ENCODE peak calls at places on chromosomes 12 and 14, in seven cellular contexts. K is body of pancreas; W is PC-3; P is CD8-positive, alpha-beta T cell; O is tibial nerve; T is thyroid gland; V is fibroblast of lung. Z is an unnamed sample.

GRCh38 chr12:94111290-94111689 is 37.1 kb upstream of the PLXNC1 start:
- DNase-seq in K (no peak), W (no peak), P (no peak), O (no peak), T (no peak), V (no peak), Z (no peak)

GRCh38 chr14:68726093-68726695 is 66.7 kb downstream of the ZFP36L1 start:
- DNase-seq in K (no peak), W (no peak), P (no peak), O (no peak), T (no peak), V (no peak), Z (no peak)

GRCh38 chr14:73815849-73816816 is 35.5 kb upstream of the PTGR2 start:
- DNase-seq in K (no peak), W (no peak), P (no peak), O (no peak), T (peak; percentile 27), V (peak; percentile 74), Z (no peak)

GRCh38 chr14:104766863-104767633 is 14.1 kb downstream of the SIVA1 start:
- DNase-seq in K (no peak), W (no peak), P (no peak), O (no peak), T (no peak), V (no peak), Z (no peak)

GRCh38 chr12:120094485-120094884 is 22.1 kb downstream of the RAB35 start:
- DNase-seq in K (no peak), W (no peak), P (no peak), O (no peak), T (no peak), V (no peak), Z (no peak)

GRCh38 chr12:125092872-125093680 is 27.8 kb downstream of the AACS start:
- DNase-seq in K (peak; percentile 44), W (peak; percentile 66), P (no peak), O (no peak), T (no peak), V (peak; percentile 61), Z (peak; percentile 18)

GRCh38 chr12:12582895-12583303 is 20.2 kb upstream of the DUSP16 start:
- DNase-seq in K (no peak), W (peak; percentile 91), P (no peak), O (no peak), T (peak; percentile 58), V (peak; percentile 7), Z (peak; percentile 77)

GRCh38 chr14:89621791-89622638 is 205.0 kb upstream of the FOXN3 start:
- DNase-seq in K (no peak), W (no peak), P (no peak), O (no peak), T (no peak), V (no peak), Z (no peak)

GRCh38 chr12:632102-632696 is 31.0 kb downstream of the NINJ2 start:
- DNase-seq in K (peak; percentile 34), W (peak; percentile 72), P (no peak), O (no peak), T (peak; percentile 57), V (peak; percentile 64), Z (peak; percentile 88)

GRCh38 chr12:52826611-52827498 is 7.3 kb downstream of the KRT79 start:
- DNase-seq in K (no peak), W (no peak), P (no peak), O (no peak), T (no peak), V (no peak), Z (no peak)

GRCh38 chr14:54660712-54661111 is 93.8 kb downstream of the SAMD4A start:
- DNase-seq in K (no peak), W (no peak), P (no peak), O (no peak), T (no peak), V (no peak), Z (no peak)

GRCh38 chr12:91406920-91407341 is 224.3 kb upstream of the DCN start:
- DNase-seq in K (no peak), W (peak; percentile 90), P (no peak), O (no peak), T (no peak), V (no peak), Z (peak; percentile 86)

GRCh38 chr14:77059276-77059934 is 30.9 kb upstream of the IRF2BPL start:
- DNase-seq in K (peak; percentile 45), W (peak; percentile 95), P (no peak), O (no peak), T (no peak), V (peak; percentile 90), Z (no peak)
- H3K4me3 ChIP-seq in K (no peak overlapping the region), W (no peak overlapping the region), P (no peak overlapping the region), O (no peak overlapping the region), T (no peak overlapping the region), V (no peak overlapping the region), Z (no peak overlapping the region)

GRCh38 chr12:31033681-31034080 is 40.0 kb upstream of the DDX11 start:
- DNase-seq in K (no peak), W (no peak), P (no peak), O (no peak), T (peak; percentile 40), V (no peak), Z (no peak)

GRCh38 chr12:31031951-31032335 is 41.7 kb upstream of the DDX11 start:
- DNase-seq in K (no peak), W (no peak), P (no peak), O (no peak), T (peak; percentile 27), V (no peak), Z (no peak)

GRCh38 chr12:31034372-31034771 is 39.3 kb upstream of the DDX11 start:
- DNase-seq in K (no peak), W (no peak), P (no peak), O (no peak), T (no peak), V (no peak), Z (no peak)

GRCh38 chr12:31035226-31035625 is 38.4 kb upstream of the DDX11 start:
- DNase-seq in K (no peak), W (no peak), P (no peak), O (no peak), T (no peak), V (no peak), Z (no peak)

DNA sequence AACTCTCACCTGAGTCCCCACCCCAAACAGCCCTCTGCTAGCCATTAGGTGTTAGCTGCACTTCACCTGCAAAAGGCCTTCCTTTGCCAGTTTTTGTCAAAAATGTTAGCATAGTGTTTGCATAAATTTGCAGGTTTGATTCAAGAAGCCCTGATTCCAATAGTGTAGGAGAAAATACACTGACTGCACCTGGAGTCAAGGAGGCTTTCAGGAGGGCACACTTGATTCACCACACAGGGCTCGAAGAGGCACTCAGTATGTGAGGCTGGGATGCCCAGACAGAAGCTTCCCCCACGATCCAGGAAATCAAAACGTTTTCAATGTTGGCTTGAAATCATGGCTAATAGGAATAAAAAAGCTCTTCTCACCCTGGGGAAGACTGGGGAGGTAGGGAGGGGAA is 40.5 kb upstream of the DDX11 start:
- DNase-seq in K (no peak), W (no peak), P (no peak), O (no peak), T (peak; percentile 35), V (no peak), Z (no peak)
- TF ChIP-seq CTCF in K (no peak), W (no peak), P (no peak), O (no peak), T (no peak), V (no peak), Z (no peak)

GRCh38 chr12:118094039-118094438 is 9.8 kb downstream of the VSIG10 start:
- DNase-seq in K (no peak), W (no peak), P (no peak), O (no peak), T (no peak), V (no peak), Z (no peak)
- H3K36me3 ChIP-seq in K (no peaks in the 10 kb centered on the region), W (no peaks in the 10 kb centered on the region), P (no peaks in the 10 kb centered on the region), O (peaks cover 55% of the 10 kb centered on the region), T (peaks cover 9% of the 10 kb centered on the region), V (no peaks in the 10 kb centered on the region), Z (no peaks in the 10 kb centered on the region)

DNA sequence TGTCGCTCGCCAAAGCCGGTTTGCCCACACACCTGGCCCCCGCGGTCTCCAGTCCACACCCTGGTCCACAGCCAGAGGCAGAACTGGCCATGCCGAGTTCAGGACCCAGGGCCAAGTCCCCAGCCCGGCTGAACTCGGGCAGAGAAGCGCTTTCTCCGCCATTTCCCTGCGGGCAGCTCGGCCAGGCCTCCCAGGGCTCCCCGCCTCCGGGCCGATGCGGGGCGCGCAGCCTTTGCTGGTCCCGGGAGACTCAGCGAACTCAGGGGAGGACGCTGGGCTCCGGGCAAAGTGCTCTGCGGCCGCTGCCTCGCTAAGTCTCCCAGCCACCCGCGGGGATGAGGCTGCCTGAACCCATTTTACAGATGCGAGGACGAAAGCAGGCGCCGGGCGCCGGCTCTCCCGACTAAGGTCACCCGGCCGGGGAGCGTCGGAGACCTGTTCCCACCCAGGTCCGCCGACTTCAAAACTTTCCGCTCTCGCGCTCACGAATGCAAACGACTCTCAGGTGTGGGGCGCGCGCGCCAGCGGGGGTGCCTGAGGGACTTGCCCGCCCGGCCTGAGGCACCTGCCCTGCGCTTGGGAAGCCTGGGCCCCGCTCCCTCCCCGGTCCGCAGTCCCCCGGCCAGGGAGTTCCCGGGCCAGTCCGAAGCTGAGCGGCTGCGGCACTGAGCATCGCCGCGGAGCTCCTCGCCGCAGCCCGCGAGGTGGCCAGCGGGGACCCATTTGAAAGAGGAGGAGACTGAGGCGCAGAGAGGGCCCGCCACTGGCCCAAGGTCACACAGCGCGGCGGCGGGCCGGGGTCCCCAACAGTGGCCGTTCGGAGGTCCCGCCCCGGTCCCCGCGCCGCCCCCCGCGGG is 627 bp downstream of the TESC start:
- DNase-seq in K (peak; percentile 91), W (no peak), P (peak; percentile 9), O (no peak), T (peak; percentile 21), V (no peak), Z (no peak)
- H3K4me3 ChIP-seq in K (peak overlapping the region; percentile 73), W (peak overlapping the region; percentile 45), P (peak overlapping the region; percentile 66), O (peak overlapping the region; percentile 38), T (peak overlapping the region; percentile 16), V (peak overlapping the region; percentile 4), Z (peak overlapping the region; percentile 45)

DNA sequence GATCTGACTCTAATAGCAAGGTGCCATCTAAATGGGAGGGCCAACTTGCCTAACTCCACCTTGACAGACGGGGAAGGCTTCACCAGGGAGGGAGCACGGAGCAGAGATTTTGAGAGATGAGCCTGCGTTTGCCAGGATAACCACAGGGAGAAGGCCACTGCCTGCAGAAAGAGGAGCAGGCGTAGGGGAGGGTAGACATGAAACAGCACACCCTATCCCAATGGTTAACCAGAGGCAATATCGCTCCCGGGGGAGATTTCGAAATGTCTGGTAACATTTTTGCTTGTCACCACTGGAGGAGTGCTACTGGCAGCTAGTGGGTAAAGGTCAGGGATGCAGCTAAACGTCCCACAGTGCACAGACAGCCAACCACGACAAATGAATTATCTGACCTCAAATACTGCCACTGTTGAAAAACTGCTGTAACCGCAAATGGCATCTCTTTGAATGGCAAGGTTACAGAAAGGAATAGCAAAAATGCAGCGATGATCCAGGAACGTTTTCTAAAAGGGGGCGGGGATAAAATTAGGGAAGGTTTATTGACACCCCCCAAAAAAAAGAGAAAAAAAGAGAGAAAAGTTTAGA is 126.0 kb upstream of the ATF7IP start:
- DNase-seq in K (peak; percentile 18), W (peak; percentile 63), P (no peak), O (no peak), T (no peak), V (peak; percentile 49), Z (no peak)
- TF ChIP-seq CTCF in K (no peak), W (peak; percentile 19), P (no peak), O (no peak), T (no peak), V (no peak), Z (no peak)